ENCODE peak calls at places on chromosomes 11 and 22, in ten cellular contexts. R is AG04449, F is PC-3, N is GM23338, H is AG09309, M is GM12865, X is omental fat pad, S is astrocyte of the spinal cord, Q is foreskin keratinocyte, K is GM10248. B is an unnamed sample.
A peak's percentile ranks its signal among the peaks of the same experiment; 100 is the strongest.

GRCh38 chr22:49083607-49084006 is 744.1 kb downstream of the BRD1 start:
- DNase-seq in R (no peak), F (no peak), N (no peak), H (no peak), M (no peak), X (no peak), S (no peak), Q (no peak), K (no peak), B (no peak)

GRCh38 chr11:89182773-89183172 is 5.1 kb downstream of the TYR start:
- DNase-seq in R (no peak), F (no peak), N (no peak), H (no peak), M (no peak), X (no peak), S (peak; percentile 12), Q (no peak), K (no peak), B (no peak)

GRCh38 chr11:46278387-46279173 is 1.1 kb downstream of the CREB3L1 start:
- DNase-seq in R (no peak), F (no peak), N (peak; percentile 87), H (no peak), M (peak; percentile 34), X (no peak), S (peak; percentile 64), Q (no peak), K (no peak), B (peak; percentile 75)

GRCh38 chr11:45652781-45653180 is 12.6 kb downstream of the CHST1 start:
- DNase-seq in R (peak; percentile 17), F (peak; percentile 9), N (no peak), H (peak; percentile 35), M (no peak), X (no peak), S (no peak), Q (peak; percentile 42), K (no peak), B (no peak)

GRCh38 chr11:113773092-113773415 is 438 bp downstream of the ZW10 start:
- DNase-seq in R (no peak), F (peak; percentile 33), N (peak; percentile 57), H (no peak), M (no peak), X (no peak), S (no peak), Q (no peak), K (no peak), B (no peak)

GRCh38 chr11:62879554-62879953 is 1.1 kb upstream of the SLC3A2 start:
- DNase-seq in R (no peak), F (no peak), N (peak; percentile 53), H (no peak), M (no peak), X (no peak), S (peak; percentile 44), Q (no peak), K (no peak), B (no peak)

GRCh38 chr11:111194789-111195188 is 50.7 kb upstream of the POU2AF2 start:
- DNase-seq in R (no peak), F (no peak), N (no peak), H (no peak), M (peak; percentile 13), X (no peak), S (no peak), Q (no peak), K (no peak), B (no peak)

GRCh38 chr11:882593-882992 is 28.0 kb downstream of the CHID1 start:
- DNase-seq in R (peak; percentile 4), F (no peak), N (no peak), H (no peak), M (no peak), X (no peak), S (no peak), Q (no peak), K (no peak), B (no peak)

GRCh38 chr11:47552086-47552580 is 799 bp downstream of the CELF1 start:
- DNase-seq in R (no peak), F (peak; percentile 25), N (peak; percentile 63), H (no peak), M (peak; percentile 32), X (no peak), S (peak; percentile 46), Q (no peak), K (no peak), B (no peak)

GRCh38 chr22:19730662-19731360 is 7.5 kb downstream of the GP1BB start:
- DNase-seq in R (no peak), F (peak; percentile 73), N (peak; percentile 87), H (peak; percentile 21), M (peak; percentile 79), X (peak; percentile 75), S (peak; percentile 74), Q (no peak), K (peak; percentile 91), B (peak; percentile 92)

GRCh38 chr22:19419464-19420178 is 11.9 kb downstream of the HIRA start:
- DNase-seq in R (no peak), F (no peak), N (no peak), H (no peak), M (peak; percentile 75), X (no peak), S (no peak), Q (no peak), K (peak; percentile 52), B (peak; percentile 69)

GRCh38 chr11:47524200-47524874 is 28.6 kb downstream of the CELF1 start:
- DNase-seq in R (no peak), F (no peak), N (no peak), H (no peak), M (no peak), X (no peak), S (peak; percentile 26), Q (no peak), K (no peak), B (peak; percentile 39)

GRCh38 chr11:47257518-47258316 is at the start of gene NR1H3:
- DNase-seq in R (no peak), F (peak; percentile 54), N (peak; percentile 84), H (no peak), M (no peak), X (no peak), S (peak; percentile 59), Q (no peak), K (peak; percentile 47), B (peak; percentile 42)

GRCh38 chr11:7871056-7871455 is 60.0 kb downstream of the OR10A6 start:
- DNase-seq in R (no peak), F (no peak), N (no peak), H (no peak), M (no peak), X (no peak), S (no peak), Q (no peak), K (no peak), B (no peak)

DNA sequence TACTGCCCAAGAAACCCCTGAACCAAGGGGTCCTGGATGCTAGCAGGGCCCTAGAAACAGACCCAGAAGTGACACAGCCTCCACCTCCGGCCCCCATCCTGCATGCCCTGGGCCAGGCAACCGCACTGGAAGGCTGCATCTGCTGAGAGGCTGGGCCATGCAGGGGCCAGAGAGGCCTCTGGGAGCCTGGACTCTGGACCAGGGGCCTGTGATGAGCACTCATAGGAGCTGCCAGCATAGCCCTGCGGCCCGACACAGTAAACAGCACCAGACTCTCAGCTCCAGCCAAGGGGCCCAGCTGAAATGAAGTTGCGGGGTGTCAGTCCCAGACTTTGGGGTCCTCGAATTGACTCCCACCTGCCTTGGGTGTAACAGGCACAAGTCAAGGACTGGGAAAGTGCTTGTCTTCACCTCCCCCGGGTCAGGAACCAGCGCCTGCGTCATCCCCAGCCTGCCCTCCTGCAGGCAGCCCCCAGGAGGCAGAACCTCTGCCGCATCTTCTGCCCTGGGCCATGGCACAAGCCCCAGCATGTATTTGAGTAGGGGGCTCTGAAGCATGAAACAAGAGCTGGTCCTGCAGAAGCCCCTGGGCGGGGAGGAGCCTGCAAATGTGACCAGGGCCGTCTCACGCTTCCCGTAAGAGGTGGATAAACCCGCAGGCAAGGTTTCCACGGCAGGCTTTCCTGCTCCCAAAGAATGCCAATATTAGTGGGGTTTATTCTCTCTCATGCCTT is 25.2 kb upstream of the CCND1 start:
- DNase-seq in R (no peak), F (no peak), N (peak; percentile 14), H (no peak), M (no peak), X (no peak), S (no peak), Q (no peak), K (no peak), B (no peak)
- TF ChIP-seq CTCF in R (no peak), F (no peak), N (no peak), H (no peak), M (no peak), X (no peak), S (no peak), Q (no peak), K (no peak), B (no peak)

DNA sequence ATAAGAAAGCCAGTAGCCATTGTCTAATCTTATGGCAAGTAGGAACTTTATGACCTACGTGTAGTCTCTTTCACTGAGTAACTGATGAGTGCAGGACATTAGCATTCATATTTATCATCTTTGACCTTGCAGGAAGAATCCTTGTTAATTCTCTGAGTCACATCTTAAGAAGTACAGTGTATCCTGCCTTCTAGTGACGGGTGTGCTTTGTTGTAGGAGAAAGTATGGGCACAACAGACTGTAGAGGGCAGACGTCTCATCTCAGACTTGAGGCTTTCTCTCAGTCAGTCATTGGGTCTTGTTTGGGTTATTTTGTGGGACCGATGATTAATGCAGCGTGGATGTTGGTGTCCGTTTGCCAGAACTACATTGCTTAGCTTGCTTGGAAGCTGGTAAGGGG is 6.8 kb downstream of the RNF214 start:
- DNase-seq in R (peak; percentile 92), F (peak; percentile 96), N (no peak), H (peak; percentile 95), M (no peak), X (no peak), S (peak; percentile 87), Q (peak; percentile 56), K (no peak), B (no peak)
- TF ChIP-seq CTCF in R (peak; percentile 77), F (peak; percentile 89), N (peak; percentile 12), H (peak; percentile 73), M (no peak), X (no peak), S (peak; percentile 71), Q (peak; percentile 54), K (no peak), B (no peak)

GRCh38 chr11:19351426-19351825 is 110.7 kb upstream of the E2F8 start:
- DNase-seq in R (no peak), F (no peak), N (no peak), H (no peak), M (no peak), X (no peak), S (no peak), Q (no peak), K (no peak), B (no peak)
- TF ChIP-seq CTCF in R (no peak), F (no peak), N (no peak), H (no peak), M (no peak), X (no peak), S (no peak), Q (no peak), K (no peak), B (no peak)

GRCh38 chr11:64271339-64272132 is 12.9 kb downstream of the BAD start:
- DNase-seq in R (peak; percentile 82), F (peak; percentile 76), N (peak; percentile 99), H (peak; percentile 85), M (peak; percentile 96), X (peak; percentile 86), S (peak; percentile 95), Q (peak; percentile 77), K (peak; percentile 80), B (peak; percentile 80)
- TF ChIP-seq CTCF in R (no peak), F (no peak), N (peak; percentile 76), H (peak; percentile 14), M (peak; percentile 7), X (no peak), S (no peak), Q (peak; percentile 29), K (peak; percentile 36), B (peak; percentile 38)

GRCh38 chr22:27797793-27798525 is 3.6 kb downstream of the MN1 start:
- DNase-seq in R (no peak), F (no peak), N (no peak), H (no peak), M (no peak), X (no peak), S (no peak), Q (no peak), K (no peak), B (no peak)
- TF ChIP-seq CTCF in R (no peak), F (no peak), N (no peak), H (no peak), M (no peak), X (no peak), S (no peak), Q (no peak), K (no peak), B (no peak)